ENCODE peak calls at places on chromosomes 1 and 21, in six cellular contexts. One of them, this sample, is unnamed.

GRCh38 chr1:21324368-21325137 is 34.3 kb upstream of the ECE1 start:
- DNase-seq in activated CD4-positive, alpha-beta T cell treated with anti-CD3 and anti-CD28 coated beads, Interleukin-2, amount 50 U/mL, for 1 hour: peak
- DNase-seq in G401: no peak
- DNase-seq in Panc1: no peak
- DNase-seq in GM03348: peak
- DNase-seq in CD4-positive, CD25-positive, alpha-beta regulatory T cell: peak
- DNase-seq in this sample: peak

GRCh38 chr21:44593598-44594405 is 1.5 kb upstream of the KRTAP10-6 start:
- DNase-seq in CD4-positive, CD25-positive, alpha-beta regulatory T cell: no peak
- DNase-seq in Panc1: no peak
- DNase-seq in GM03348: no peak
- DNase-seq in activated CD4-positive, alpha-beta T cell treated with anti-CD3 and anti-CD28 coated beads, Interleukin-2, amount 50 U/mL, for 1 hour: no peak
- DNase-seq in G401: no peak
- DNase-seq in this sample: peak

GRCh38 chr1:91171906-91172305 is 150.1 kb upstream of the ZNF644 start:
- DNase-seq in GM03348: no peak
- DNase-seq in Panc1: no peak
- DNase-seq in CD4-positive, CD25-positive, alpha-beta regulatory T cell: no peak
- DNase-seq in activated CD4-positive, alpha-beta T cell treated with anti-CD3 and anti-CD28 coated beads, Interleukin-2, amount 50 U/mL, for 1 hour: no peak
- DNase-seq in G401: no peak
- DNase-seq in this sample: no peak

GRCh38 chr1:43267291-43267805 is 2.4 kb upstream of the TMEM125 start:
- DNase-seq in G401: peak
- DNase-seq in activated CD4-positive, alpha-beta T cell treated with anti-CD3 and anti-CD28 coated beads, Interleukin-2, amount 50 U/mL, for 1 hour: no peak
- DNase-seq in CD4-positive, CD25-positive, alpha-beta regulatory T cell: no peak
- DNase-seq in Panc1: no peak
- DNase-seq in GM03348: peak
- DNase-seq in this sample: peak

GRCh38 chr1:24897263-24898151 is 32.6 kb downstream of the RUNX3 start:
- DNase-seq in GM03348: no peak
- DNase-seq in CD4-positive, CD25-positive, alpha-beta regulatory T cell: no peak
- DNase-seq in Panc1: no peak
- DNase-seq in activated CD4-positive, alpha-beta T cell treated with anti-CD3 and anti-CD28 coated beads, Interleukin-2, amount 50 U/mL, for 1 hour: no peak
- DNase-seq in G401: no peak
- DNase-seq in this sample: no peak

GRCh38 chr21:17925900-17926299 is 106.7 kb upstream of the C21orf91 start:
- DNase-seq in activated CD4-positive, alpha-beta T cell treated with anti-CD3 and anti-CD28 coated beads, Interleukin-2, amount 50 U/mL, for 1 hour: no peak
- DNase-seq in CD4-positive, CD25-positive, alpha-beta regulatory T cell: peak
- DNase-seq in Panc1: no peak
- DNase-seq in GM03348: peak
- DNase-seq in G401: peak
- DNase-seq in this sample: peak

GRCh38 chr1:9823943-9824701 is at the start of gene CLSTN1:
- DNase-seq in CD4-positive, CD25-positive, alpha-beta regulatory T cell: peak
- DNase-seq in activated CD4-positive, alpha-beta T cell treated with anti-CD3 and anti-CD28 coated beads, Interleukin-2, amount 50 U/mL, for 1 hour: peak
- DNase-seq in G401: peak
- DNase-seq in Panc1: no peak
- DNase-seq in GM03348: peak
- DNase-seq in this sample: peak

GRCh38 chr1:6347641-6348487 is 45.7 kb downstream of the ACOT7 start:
- DNase-seq in GM03348: peak
- DNase-seq in Panc1: peak
- DNase-seq in activated CD4-positive, alpha-beta T cell treated with anti-CD3 and anti-CD28 coated beads, Interleukin-2, amount 50 U/mL, for 1 hour: peak
- DNase-seq in G401: no peak
- DNase-seq in CD4-positive, CD25-positive, alpha-beta regulatory T cell: peak
- DNase-seq in this sample: peak